ENCODE peak calls at places on chromosomes 5 and 9, in four cellular contexts. One of them, this sample, is unnamed.

GRCh38 chr5:111810087-111810486 is 53.1 kb upstream of the NREP start:
- DNase-seq in K562: no peak
- DNase-seq in HepG2: no peak
- DNase-seq in GM12878: no peak
- DNase-seq in this sample: no peak

GRCh38 chr9:138117101-138117750 is 239.6 kb downstream of the CACNA1B start:
- DNase-seq in K562: no peak
- DNase-seq in HepG2: no peak
- DNase-seq in GM12878: no peak
- DNase-seq in this sample: no peak

GRCh38 chr9:20683351-20684034 is 566 bp upstream of the FOCAD start:
- DNase-seq in K562: peak
- DNase-seq in HepG2: peak
- DNase-seq in GM12878: no peak
- DNase-seq in this sample: no peak

GRCh38 chr9:78044189-78044588 is 12.6 kb upstream of the GNAQ start:
- DNase-seq in K562: no peak
- DNase-seq in HepG2: no peak
- DNase-seq in GM12878: no peak
- DNase-seq in this sample: no peak

GRCh38 chr5:160799160-160799559 is 52.9 kb downstream of the ATP10B start:
- DNase-seq in K562: no peak
- DNase-seq in HepG2: no peak
- DNase-seq in GM12878: peak
- DNase-seq in this sample: no peak

GRCh38 chr9:3912817-3913216 is 387.0 kb upstream of the RFX3 start:
- DNase-seq in K562: no peak
- DNase-seq in HepG2: no peak
- DNase-seq in GM12878: no peak
- DNase-seq in this sample: no peak

GRCh38 chr5:88377705-88378656 is 109.3 kb upstream of the TMEM161B start:
- DNase-seq in K562: no peak
- DNase-seq in HepG2: no peak
- DNase-seq in GM12878: no peak
- DNase-seq in this sample: no peak

GRCh38 chr5:62886603-62887315 is 308.1 kb downstream of the LRRC70 start:
- DNase-seq in K562: no peak
- DNase-seq in HepG2: peak
- DNase-seq in GM12878: no peak
- DNase-seq in this sample: no peak

GRCh38 chr5:176837707-176838115 is 27.4 kb downstream of the UNC5A start:
- DNase-seq in K562: peak
- DNase-seq in HepG2: peak
- DNase-seq in GM12878: no peak
- DNase-seq in this sample: peak

GRCh38 chr5:6473284-6473683 is 24.6 kb downstream of the UBE2QL1 start:
- DNase-seq in K562: no peak
- DNase-seq in HepG2: no peak
- DNase-seq in GM12878: no peak
- DNase-seq in this sample: no peak

GRCh38 chr5:157464518-157465171 is 4.6 kb downstream of the NIPAL4 start:
- DNase-seq in K562: peak
- DNase-seq in HepG2: no peak
- DNase-seq in GM12878: peak
- DNase-seq in this sample: no peak

GRCh38 chr5:97229688-97230285 is 46.7 kb upstream of the RIOK2 start:
- DNase-seq in K562: no peak
- DNase-seq in HepG2: no peak
- DNase-seq in GM12878: no peak
- DNase-seq in this sample: no peak

GRCh38 chr5:55993013-55993412 is 1.8 kb downstream of the IL6ST start:
- DNase-seq in K562: no peak
- DNase-seq in HepG2: no peak
- DNase-seq in GM12878: no peak
- DNase-seq in this sample: no peak

GRCh38 chr9:15244001-15244441 is 63.0 kb downstream of the TTC39B start:
- DNase-seq in K562: no peak
- DNase-seq in HepG2: no peak
- DNase-seq in GM12878: no peak
- DNase-seq in this sample: no peak

GRCh38 chr5:61809651-61810050 is 477.6 kb downstream of the ZSWIM6 start:
- DNase-seq in K562: no peak
- DNase-seq in HepG2: no peak
- DNase-seq in GM12878: no peak
- DNase-seq in this sample: no peak

GRCh38 chr9:97855486-97855875 is 2.5 kb downstream of the FOXE1 start:
- DNase-seq in K562: no peak
- DNase-seq in HepG2: no peak
- DNase-seq in GM12878: no peak
- DNase-seq in this sample: no peak

GRCh38 chr9:109254317-109254716 is 66.5 kb downstream of the EPB41L4B start:
- DNase-seq in K562: no peak
- DNase-seq in HepG2: no peak
- DNase-seq in GM12878: no peak
- DNase-seq in this sample: no peak

GRCh38 chr5:23507278-23507685 is at the start of gene PRDM9:
- DNase-seq in K562: peak
- DNase-seq in HepG2: peak
- DNase-seq in GM12878: no peak
- DNase-seq in this sample: peak

GRCh38 chr9:88920645-88921044 is 70.6 kb upstream of the S1PR3 start:
- DNase-seq in K562: no peak
- DNase-seq in HepG2: no peak
- DNase-seq in GM12878: no peak
- DNase-seq in this sample: no peak

GRCh38 chr5:80963966-80964481 is 3.9 kb downstream of the RASGRF2 start:
- DNase-seq in K562: no peak
- DNase-seq in HepG2: no peak
- DNase-seq in GM12878: no peak
- DNase-seq in this sample: no peak

GRCh38 chr9:113556877-113557593 is 93.5 kb downstream of the RGS3 start:
- DNase-seq in K562: no peak
- DNase-seq in HepG2: no peak
- DNase-seq in GM12878: no peak
- DNase-seq in this sample: no peak

GRCh38 chr5:5363045-5363444 is 59.4 kb upstream of the ICE1 start:
- DNase-seq in K562: no peak
- DNase-seq in HepG2: peak
- DNase-seq in GM12878: no peak
- DNase-seq in this sample: no peak

GRCh38 chr9:128159073-128159783 is 837 bp upstream of the BBLN start:
- DNase-seq in K562: peak
- DNase-seq in HepG2: peak
- DNase-seq in GM12878: peak
- DNase-seq in this sample: no peak
- TF ChIP-seq CBFB in K562: no peak
- TF ChIP-seq CBFB in HepG2: no peak
- TF ChIP-seq CBFB in GM12878: no peak
- TF ChIP-seq CBFB in this sample: no peak

GRCh38 chr5:142746532-142746931 is 23.6 kb upstream of the ARHGAP26 start:
- DNase-seq in K562: no peak
- DNase-seq in HepG2: no peak
- DNase-seq in GM12878: no peak
- DNase-seq in this sample: no peak

GRCh38 chr5:142749321-142749720 is 20.9 kb upstream of the ARHGAP26 start:
- DNase-seq in K562: no peak
- DNase-seq in HepG2: no peak
- DNase-seq in GM12878: no peak
- DNase-seq in this sample: no peak

GRCh38 chr5:142747034-142747433 is 23.1 kb upstream of the ARHGAP26 start:
- DNase-seq in K562: no peak
- DNase-seq in HepG2: no peak
- DNase-seq in GM12878: no peak
- DNase-seq in this sample: no peak

GRCh38 chr5:142748132-142748531 is 22.0 kb upstream of the ARHGAP26 start:
- DNase-seq in K562: no peak
- DNase-seq in HepG2: peak
- DNase-seq in GM12878: no peak
- DNase-seq in this sample: no peak

GRCh38 chr5:142748568-142749249 is 21.5 kb upstream of the ARHGAP26 start:
- DNase-seq in K562: no peak
- DNase-seq in HepG2: peak
- DNase-seq in GM12878: no peak
- DNase-seq in this sample: peak
- TF ChIP-seq CBFB in K562: no peak
- TF ChIP-seq CBFB in HepG2: no peak
- TF ChIP-seq CBFB in GM12878: no peak
- TF ChIP-seq CBFB in this sample: no peak

GRCh38 chr9:93058357-93059096 is at the start of gene SUSD3:
- DNase-seq in K562: peak
- DNase-seq in HepG2: peak
- DNase-seq in GM12878: peak
- DNase-seq in this sample: peak
- TF ChIP-seq CBFB in K562: no peak
- TF ChIP-seq CBFB in HepG2: no peak
- TF ChIP-seq CBFB in GM12878: no peak
- TF ChIP-seq CBFB in this sample: no peak

GRCh38 chr5:9864791-9865190 is 234.6 kb upstream of the TAS2R1 start:
- DNase-seq in K562: no peak
- DNase-seq in HepG2: no peak
- DNase-seq in GM12878: no peak
- DNase-seq in this sample: no peak
- TF ChIP-seq CBFB in K562: no peak
- TF ChIP-seq CBFB in HepG2: no peak
- TF ChIP-seq CBFB in GM12878: no peak
- TF ChIP-seq CBFB in this sample: no peak

GRCh38 chr5:83576341-83576740 is 104.8 kb downstream of the VCAN start:
- DNase-seq in K562: no peak
- DNase-seq in HepG2: no peak
- DNase-seq in GM12878: no peak
- DNase-seq in this sample: no peak
- TF ChIP-seq CBFB in K562: no peak
- TF ChIP-seq CBFB in HepG2: no peak
- TF ChIP-seq CBFB in GM12878: no peak
- TF ChIP-seq CBFB in this sample: no peak

DNA sequence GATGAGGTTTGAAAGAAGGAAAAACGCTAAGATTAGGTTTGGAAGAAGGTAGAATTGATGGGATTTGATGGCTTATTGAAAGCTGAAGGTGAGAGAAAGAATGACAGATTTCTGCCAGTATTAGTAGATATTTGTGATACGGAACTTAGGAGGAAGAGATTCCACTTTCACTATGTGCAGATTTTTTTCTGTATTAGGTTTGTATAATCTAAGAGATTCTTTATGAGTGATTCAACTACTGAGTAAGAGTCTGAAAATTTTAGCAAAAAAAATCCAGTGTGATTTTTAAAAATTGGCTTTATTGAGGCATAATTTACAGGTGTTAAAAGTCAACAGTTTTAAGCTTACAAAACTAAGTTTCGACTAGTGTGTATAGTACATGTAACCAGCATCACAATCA is 54.1 kb downstream of the AP3S1 start:
- DNase-seq in K562: no peak
- DNase-seq in HepG2: no peak
- DNase-seq in GM12878: no peak
- DNase-seq in this sample: no peak
- TF ChIP-seq CBFB in K562: no peak
- TF ChIP-seq CBFB in HepG2: no peak
- TF ChIP-seq CBFB in GM12878: no peak
- TF ChIP-seq CBFB in this sample: no peak

GRCh38 chr5:140365941-140366340 is 5.9 kb downstream of the SLC4A9 start:
- DNase-seq in K562: no peak
- DNase-seq in HepG2: no peak
- DNase-seq in GM12878: no peak
- DNase-seq in this sample: no peak
- TF ChIP-seq CBFB in K562: no peak
- TF ChIP-seq CBFB in HepG2: no peak
- TF ChIP-seq CBFB in GM12878: no peak
- TF ChIP-seq CBFB in this sample: no peak

DNA sequence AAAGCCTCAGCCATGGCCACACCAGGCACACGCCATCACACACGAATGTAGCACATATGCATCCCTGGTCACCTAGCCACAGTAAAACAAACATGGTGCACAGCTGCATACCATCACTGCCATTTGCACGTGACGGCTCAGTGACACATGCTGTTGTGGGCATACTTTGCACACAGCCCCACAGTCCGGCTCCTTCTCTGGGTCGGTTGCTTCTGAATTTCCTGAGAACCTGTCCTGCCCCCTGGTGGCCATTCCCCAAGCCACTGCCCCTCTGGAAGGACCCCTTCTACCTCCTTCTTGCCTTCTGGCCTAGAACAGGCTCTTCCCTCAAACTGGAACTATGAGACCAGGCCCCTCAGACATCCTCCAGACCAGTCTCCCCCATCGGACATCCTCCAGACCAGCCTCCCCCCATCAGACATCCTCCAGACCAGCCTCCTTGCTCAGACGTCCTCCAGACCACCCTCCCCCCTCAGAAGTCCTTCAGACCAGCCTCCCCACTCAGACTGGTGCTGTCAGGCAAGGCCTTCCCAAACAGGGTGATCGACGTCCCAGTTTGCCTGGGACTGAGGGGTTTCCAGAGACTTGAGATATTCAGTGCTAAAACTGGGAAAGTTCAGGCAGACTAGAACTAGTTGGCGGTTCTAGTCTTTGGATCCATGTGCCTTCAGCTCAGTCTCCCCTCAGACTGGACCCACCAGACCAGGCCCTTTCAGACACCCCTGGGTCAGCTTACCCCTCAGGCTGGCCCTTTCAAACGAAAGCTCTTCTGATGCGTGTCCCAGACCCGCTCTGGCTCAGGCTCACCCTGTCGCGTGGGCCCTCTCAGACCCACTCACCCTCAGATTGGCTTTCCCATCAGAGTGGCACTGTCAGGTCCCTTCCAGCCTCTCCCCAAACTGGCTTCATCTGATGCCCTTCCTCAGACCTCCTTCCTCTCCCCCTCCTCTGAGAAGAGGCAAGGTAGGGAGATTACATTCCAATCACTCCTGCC is 24.3 kb upstream of the ENHO start:
- DNase-seq in K562: peak
- DNase-seq in HepG2: peak
- DNase-seq in GM12878: no peak
- DNase-seq in this sample: peak
- TF ChIP-seq CBFB in K562: no peak
- TF ChIP-seq CBFB in HepG2: no peak
- TF ChIP-seq CBFB in GM12878: no peak
- TF ChIP-seq CBFB in this sample: no peak

DNA sequence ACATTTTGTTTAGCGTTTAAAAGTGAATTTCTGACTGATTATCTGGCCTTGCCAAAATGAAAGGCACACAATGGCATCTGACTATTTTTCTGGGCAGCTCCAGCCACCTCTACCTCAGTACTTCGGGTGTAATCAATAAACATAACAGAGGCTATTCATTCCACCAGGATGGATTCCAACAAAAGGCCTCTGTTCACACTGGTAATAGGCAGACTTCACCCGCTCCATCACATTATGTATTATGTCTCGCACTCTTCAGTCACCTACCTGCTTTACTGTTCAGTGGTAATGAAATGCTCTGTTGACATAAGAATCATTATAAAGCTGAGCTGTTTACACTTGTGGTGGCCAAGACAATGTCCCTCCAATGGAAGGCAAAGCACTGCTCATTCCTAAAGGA is 1333.7 kb upstream of the WWC1 start:
- DNase-seq in K562: no peak
- DNase-seq in HepG2: no peak
- DNase-seq in GM12878: no peak
- DNase-seq in this sample: no peak
- TF ChIP-seq CBFB in K562: no peak
- TF ChIP-seq CBFB in HepG2: no peak
- TF ChIP-seq CBFB in GM12878: no peak
- TF ChIP-seq CBFB in this sample: no peak

This sample was measured in WTC11.